ENCODE peak calls at places on chromosomes 2 and 18, in five cellular contexts. M is neuronal stem cell, I is H9, H is IMR-90, O is mesenchymal stem cell. F is an unnamed sample.

GRCh38 chr18:49730951-49731391 is 82.4 kb downstream of the ACAA2 start:
- DNase-seq in M (no peak), H (no peak), O (no peak), I (no peak), F (no peak)

GRCh38 chr2:183081908-183082307 is 3.4 kb downstream of the DUSP19 start:
- DNase-seq in M (no peak), O (no peak), H (peak; percentile 20), I (no peak), F (no peak)

GRCh38 chr2:135563793-135564192 is 32.5 kb downstream of the R3HDM1 start:
- DNase-seq in H (peak; percentile 54), M (no peak), O (no peak), I (no peak), F (no peak)

GRCh38 chr18:21703241-21703820 is 1.2 kb downstream of the ABHD3 start:
- DNase-seq in I (peak; percentile 34), M (peak; percentile 14), O (peak; percentile 3), H (peak; percentile 51), F (no peak)

GRCh38 chr2:1938986-1939385 is 194.7 kb upstream of the PXDN start:
- DNase-seq in I (no peak), H (no peak), M (no peak), O (no peak), F (no peak)

GRCh38 chr2:7977900-7978299 is 704.0 kb upstream of the ID2 start:
- DNase-seq in M (no peak), I (no peak), H (no peak), O (no peak), F (no peak)

GRCh38 chr2:136376798-136377211 is 258.9 kb upstream of the CXCR4 start:
- DNase-seq in I (peak; percentile 8), H (no peak), O (no peak), M (no peak), F (no peak)

GRCh38 chr2:21317131-21317530 is 193.4 kb downstream of the TDRD15 start:
- DNase-seq in M (peak; percentile 76), H (peak; percentile 8), O (peak; percentile 50), I (peak; percentile 62), F (peak; percentile 15)

GRCh38 chr2:146317959-146318358 is 1526.9 kb upstream of the ACVR2A start:
- DNase-seq in O (peak; percentile 62), H (peak; percentile 93), M (no peak), I (no peak), F (no peak)

GRCh38 chr18:4096501-4096900 is 358.6 kb downstream of the DLGAP1 start:
- DNase-seq in I (no peak), O (peak; percentile 19), M (no peak), H (peak; percentile 26), F (no peak)
- H2AFZ ChIP-seq in I (no peak overlapping the region), O (no peak overlapping the region), M (no peak overlapping the region), H (no peak overlapping the region), F (no peak overlapping the region)

GRCh38 chr2:216569765-216570164 is 63.5 kb upstream of the IGFBP2 start:
- DNase-seq in M (no peak), O (no peak), H (no peak), I (no peak), F (no peak)
- H2BK15ac ChIP-seq in M (no peak overlapping the region), O (no peak overlapping the region), H (no peak overlapping the region), I (no peak overlapping the region), F (no peak overlapping the region)

GRCh38 chr2:12486205-12487118 is 230.3 kb upstream of the TRIB2 start:
- DNase-seq in I (no peak), M (no peak), H (peak; percentile 69), O (peak; percentile 53), F (no peak)

GRCh38 chr2:12487253-12488004 is 229.3 kb upstream of the TRIB2 start:
- DNase-seq in M (no peak), I (no peak), O (no peak), H (no peak), F (no peak)

GRCh38 chr2:12488365-12488972 is 228.3 kb upstream of the TRIB2 start:
- DNase-seq in I (no peak), H (no peak), O (no peak), M (no peak), F (no peak)

GRCh38 chr2:12479042-12479601 is 237.6 kb upstream of the TRIB2 start:
- DNase-seq in H (peak; percentile 15), O (no peak), M (no peak), I (no peak), F (no peak)

DNA sequence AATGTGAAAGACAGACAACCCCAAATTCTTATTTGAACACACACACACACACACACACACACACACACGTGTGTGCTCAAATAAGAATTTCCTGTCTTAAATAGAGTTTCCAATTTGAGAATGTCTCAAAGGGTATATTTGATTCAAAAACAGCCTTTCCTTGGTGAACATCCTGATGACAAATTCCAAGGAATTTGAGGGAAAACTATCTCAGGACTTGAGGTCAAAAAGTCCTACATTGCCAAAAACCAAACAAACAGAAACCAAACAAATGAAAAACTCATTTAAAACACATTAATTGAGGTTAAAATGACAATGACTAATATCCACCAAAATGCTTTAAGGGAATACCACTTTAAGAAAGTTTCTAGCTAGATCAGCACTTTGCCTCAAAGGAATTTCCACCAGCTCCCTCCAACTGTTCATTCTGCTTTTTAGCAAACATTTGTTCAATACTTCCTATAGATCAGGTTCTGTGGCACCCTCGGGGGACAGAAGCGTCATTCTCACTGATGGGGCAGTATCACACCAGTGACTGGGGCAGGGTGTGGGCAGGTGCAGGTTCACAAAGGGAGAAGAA is 232.1 kb upstream of the TRIB2 start:
- DNase-seq in I (no peak), H (peak; percentile 57), M (no peak), O (no peak), F (no peak)
- H2AFZ ChIP-seq in I (no peak overlapping the region), H (peak overlapping the region; percentile 25), M (no peak overlapping the region), O (no peak overlapping the region), F (no peak overlapping the region)

GRCh38 chr2:226471987-226472470 is 327.6 kb downstream of the IRS1 start:
- DNase-seq in H (no peak), I (no peak), M (no peak), O (no peak), F (no peak)
- H2BK15ac ChIP-seq in H (no peak overlapping the region), I (no peak overlapping the region), M (no peak overlapping the region), O (no peak overlapping the region), F (no peak overlapping the region)

DNA sequence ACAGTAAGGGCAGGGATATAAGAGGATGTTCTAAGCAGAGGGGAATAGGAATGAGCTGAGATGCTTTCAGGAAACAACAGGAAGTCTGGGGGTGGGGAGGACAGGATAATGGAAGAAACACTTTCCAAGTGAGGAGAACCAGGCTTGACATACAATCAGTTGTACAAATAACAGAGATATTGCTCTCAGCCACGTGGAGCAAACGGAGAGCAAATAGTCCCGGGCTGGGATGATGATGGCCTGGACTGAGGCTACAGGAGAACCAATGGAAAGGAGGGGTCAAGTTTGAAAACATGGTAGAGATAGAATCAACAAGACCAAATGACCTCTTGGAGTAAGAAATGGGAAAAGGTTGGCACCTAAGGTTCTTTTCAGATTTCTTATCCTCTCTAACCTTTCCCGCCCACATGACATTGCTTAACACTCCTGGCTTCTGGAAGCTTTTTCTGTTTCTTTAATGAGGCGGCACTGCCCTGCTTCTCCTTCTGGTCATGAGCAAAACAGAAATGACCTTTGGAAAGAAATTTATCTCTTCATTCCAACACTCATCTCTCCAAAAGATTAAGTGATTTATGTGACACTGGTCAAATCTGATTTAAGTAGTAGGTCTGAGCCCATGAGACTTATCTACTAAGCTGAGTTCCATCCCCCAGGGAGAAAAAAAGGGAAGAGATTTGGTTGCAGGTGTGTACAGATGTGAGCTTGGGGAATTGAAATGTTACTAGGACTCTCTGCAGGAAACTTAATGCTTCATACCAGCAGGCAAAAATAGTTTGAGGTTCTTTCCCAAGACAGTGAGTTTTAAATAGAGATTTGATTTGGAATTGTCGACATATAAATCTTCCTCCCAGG is 442.9 kb upstream of the HNRNPA3 start:
- DNase-seq in I (no peak), M (no peak), O (no peak), H (no peak), F (no peak)
- H2AFZ ChIP-seq in I (no peak overlapping the region), M (no peak overlapping the region), O (no peak overlapping the region), H (no peak overlapping the region), F (no peak overlapping the region)

GRCh38 chr2:224221455-224221913 is 180.4 kb downstream of the FAM124B start:
- DNase-seq in M (peak; percentile 8), H (peak; percentile 93), O (peak; percentile 84), I (peak; percentile 52), F (peak; percentile 61)

GRCh38 chr2:224217962-224218347 is 178.9 kb upstream of the SERPINE2 start:
- DNase-seq in O (no peak), I (no peak), M (no peak), H (peak; percentile 90), F (no peak)

GRCh38 chr2:224217233-224217961 is 178.3 kb upstream of the SERPINE2 start:
- DNase-seq in O (no peak), I (no peak), M (no peak), H (no peak), F (no peak)

GRCh38 chr2:224220581-224221255 is 181.2 kb downstream of the FAM124B start:
- DNase-seq in M (no peak), H (peak; percentile 55), O (peak; percentile 45), I (no peak), F (no peak)

GRCh38 chr2:224219781-224220180 is 180.7 kb upstream of the SERPINE2 start:
- DNase-seq in M (no peak), O (no peak), I (no peak), H (no peak), F (no peak)
- H2BK15ac ChIP-seq in M (no peak overlapping the region), O (no peak overlapping the region), I (no peak overlapping the region), H (no peak overlapping the region), F (no peak overlapping the region)

GRCh38 chr2:106139575-106139935 is 54.5 kb downstream of the UXS1 start:
- DNase-seq in I (no peak), O (no peak), M (no peak), H (no peak), F (no peak)
- H2AFZ ChIP-seq in I (no peak overlapping the region), O (no peak overlapping the region), M (no peak overlapping the region), H (no peak overlapping the region), F (no peak overlapping the region)

GRCh38 chr2:189407161-189407943 is 33.9 kb upstream of the WDR75 start:
- DNase-seq in I (no peak), M (no peak), O (peak; percentile 74), H (peak; percentile 87), F (no peak)
- H2BK15ac ChIP-seq in I (no peak overlapping the region), M (no peak overlapping the region), O (no peak overlapping the region), H (peak overlapping the region; percentile 72), F (no peak overlapping the region)

GRCh38 chr2:42363413-42363812 is 2.4 kb upstream of the COX7A2L start:
- DNase-seq in M (no peak), H (no peak), O (no peak), I (no peak), F (no peak)

GRCh38 chr2:42359894-42360483 is 1.0 kb downstream of the COX7A2L start:
- DNase-seq in I (no peak), O (peak; percentile 77), H (peak; percentile 58), M (no peak), F (no peak)

GRCh38 chr2:42360493-42360889 is 526 bp downstream of the COX7A2L start:
- DNase-seq in I (no peak), H (no peak), O (peak; percentile 32), M (no peak), F (no peak)

GRCh38 chr2:42360890-42361727 is at the start of gene COX7A2L:
- DNase-seq in I (peak; percentile 97), M (peak; percentile 94), H (peak; percentile 97), O (peak; percentile 98), F (peak; percentile 99)

GRCh38 chr2:42361728-42362298 is 796 bp upstream of the COX7A2L start:
- DNase-seq in I (no peak), O (no peak), M (no peak), H (no peak), F (no peak)
- H2AFZ ChIP-seq in I (peak overlapping the region; percentile 65), O (no peak overlapping the region), M (peak overlapping the region; percentile 78), H (peak overlapping the region; percentile 90), F (peak overlapping the region; percentile 88)